ENCODE peak calls at places on chromosome 18, in eight cellular contexts. One of them, this sample, is unnamed.

GRCh38 chr18:8406486-8407250 is 202.6 kb upstream of the RAB12 start:
- DNase-seq in fibroblast of mammary gland: peak; percentile 14
- DNase-seq in left ventricle myocardium inferior: no peak
- DNase-seq in natural killer cell: no peak
- DNase-seq in B cell: no peak
- DNase-seq in fibroblast of pulmonary artery: peak; percentile 59
- DNase-seq in adrenal gland: no peak
- DNase-seq in neural progenitor cell: no peak
- DNase-seq in this sample: no peak

GRCh38 chr18:2050016-2050415 is 521.3 kb downstream of the METTL4 start:
- DNase-seq in natural killer cell: no peak
- DNase-seq in fibroblast of pulmonary artery: peak; percentile 11
- DNase-seq in B cell: no peak
- DNase-seq in adrenal gland: no peak
- DNase-seq in fibroblast of mammary gland: no peak
- DNase-seq in neural progenitor cell: no peak
- DNase-seq in left ventricle myocardium inferior: no peak
- DNase-seq in this sample: no peak

GRCh38 chr18:76167440-76167839 is 327.6 kb downstream of the ZNF516 start:
- DNase-seq in neural progenitor cell: no peak
- DNase-seq in fibroblast of mammary gland: no peak
- DNase-seq in B cell: no peak
- DNase-seq in left ventricle myocardium inferior: no peak
- DNase-seq in natural killer cell: no peak
- DNase-seq in fibroblast of pulmonary artery: no peak
- DNase-seq in adrenal gland: no peak
- DNase-seq in this sample: no peak

GRCh38 chr18:60232541-60232940 is 140.0 kb downstream of the MC4R start:
- DNase-seq in B cell: no peak
- DNase-seq in natural killer cell: no peak
- DNase-seq in adrenal gland: no peak
- DNase-seq in fibroblast of mammary gland: peak; percentile 3
- DNase-seq in fibroblast of pulmonary artery: peak; percentile 50
- DNase-seq in left ventricle myocardium inferior: no peak
- DNase-seq in neural progenitor cell: no peak
- DNase-seq in this sample: no peak

GRCh38 chr18:28834889-28835288 is 658.0 kb upstream of the CDH2 start:
- DNase-seq in fibroblast of pulmonary artery: peak; percentile 68
- DNase-seq in B cell: no peak
- DNase-seq in adrenal gland: no peak
- DNase-seq in neural progenitor cell: no peak
- DNase-seq in natural killer cell: no peak
- DNase-seq in left ventricle myocardium inferior: no peak
- DNase-seq in fibroblast of mammary gland: peak; percentile 84
- DNase-seq in this sample: no peak

GRCh38 chr18:63140038-63140450 is 179.5 kb downstream of the BCL2 start:
- DNase-seq in fibroblast of mammary gland: no peak
- DNase-seq in natural killer cell: no peak
- DNase-seq in fibroblast of pulmonary artery: no peak
- DNase-seq in adrenal gland: no peak
- DNase-seq in B cell: no peak
- DNase-seq in left ventricle myocardium inferior: no peak
- DNase-seq in neural progenitor cell: no peak
- DNase-seq in this sample: no peak

GRCh38 chr18:13452851-13453524 is 234.4 kb downstream of the LDLRAD4 start:
- DNase-seq in adrenal gland: no peak
- DNase-seq in left ventricle myocardium inferior: no peak
- DNase-seq in fibroblast of mammary gland: no peak
- DNase-seq in natural killer cell: no peak
- DNase-seq in fibroblast of pulmonary artery: no peak
- DNase-seq in neural progenitor cell: no peak
- DNase-seq in B cell: no peak
- DNase-seq in this sample: no peak

GRCh38 chr18:30457156-30457555 is 585.4 kb downstream of the DSC3 start:
- DNase-seq in fibroblast of pulmonary artery: no peak
- DNase-seq in fibroblast of mammary gland: no peak
- DNase-seq in adrenal gland: no peak
- DNase-seq in natural killer cell: no peak
- DNase-seq in neural progenitor cell: no peak
- DNase-seq in left ventricle myocardium inferior: no peak
- DNase-seq in B cell: no peak
- DNase-seq in this sample: no peak

GRCh38 chr18:13267517-13267916 is 49.0 kb downstream of the LDLRAD4 start:
- DNase-seq in B cell: no peak
- DNase-seq in left ventricle myocardium inferior: no peak
- DNase-seq in fibroblast of mammary gland: no peak
- DNase-seq in fibroblast of pulmonary artery: no peak
- DNase-seq in natural killer cell: no peak
- DNase-seq in adrenal gland: peak; percentile 70
- DNase-seq in neural progenitor cell: no peak
- DNase-seq in this sample: peak; percentile 44

GRCh38 chr18:79964330-79965118 is at the start of gene HSBP1L1:
- DNase-seq in fibroblast of pulmonary artery: peak; percentile 51
- DNase-seq in left ventricle myocardium inferior: peak; percentile 70
- DNase-seq in B cell: peak; percentile 61
- DNase-seq in adrenal gland: peak; percentile 79
- DNase-seq in natural killer cell: peak; percentile 48
- DNase-seq in fibroblast of mammary gland: peak; percentile 28
- DNase-seq in neural progenitor cell: peak; percentile 94
- DNase-seq in this sample: no peak
- TF ChIP-seq CTCF in fibroblast of pulmonary artery: no peak
- TF ChIP-seq CTCF in left ventricle myocardium inferior: peak; percentile 64
- TF ChIP-seq CTCF in B cell: peak; percentile 23
- TF ChIP-seq CTCF in adrenal gland: peak; percentile 55
- TF ChIP-seq CTCF in natural killer cell: no peak
- TF ChIP-seq CTCF in fibroblast of mammary gland: no peak
- TF ChIP-seq CTCF in neural progenitor cell: peak; percentile 47
- TF ChIP-seq CTCF in this sample: peak; percentile 57

GRCh38 chr18:67705748-67706147 is 189.2 kb upstream of the DSEL start:
- DNase-seq in left ventricle myocardium inferior: no peak
- DNase-seq in B cell: no peak
- DNase-seq in fibroblast of pulmonary artery: peak; percentile 13
- DNase-seq in neural progenitor cell: peak; percentile 49
- DNase-seq in natural killer cell: no peak
- DNase-seq in adrenal gland: no peak
- DNase-seq in fibroblast of mammary gland: peak; percentile 13
- DNase-seq in this sample: no peak

GRCh38 chr18:67715567-67715966 is 199.0 kb upstream of the DSEL start:
- DNase-seq in B cell: no peak
- DNase-seq in fibroblast of pulmonary artery: no peak
- DNase-seq in neural progenitor cell: no peak
- DNase-seq in adrenal gland: no peak
- DNase-seq in fibroblast of mammary gland: no peak
- DNase-seq in left ventricle myocardium inferior: no peak
- DNase-seq in natural killer cell: no peak
- DNase-seq in this sample: no peak

DNA sequence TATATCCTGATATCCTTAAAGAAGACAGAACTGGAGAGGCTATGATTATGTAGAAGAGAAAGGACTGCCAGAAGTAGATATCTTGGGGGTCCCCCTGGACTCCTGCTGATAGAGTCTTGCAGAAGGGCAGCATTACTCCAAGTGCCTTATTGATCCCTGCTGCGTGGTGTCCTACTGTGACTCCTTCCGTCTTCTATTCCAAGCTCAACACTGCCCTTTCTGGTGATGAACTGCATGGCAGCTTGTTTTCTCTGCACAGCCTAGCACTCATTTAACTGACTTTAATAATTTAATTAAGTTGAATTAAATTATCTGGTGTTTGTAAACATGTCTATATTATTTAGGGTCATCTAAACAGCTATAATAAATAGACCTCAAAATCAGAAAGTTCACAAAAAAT is 194.1 kb upstream of the DSEL start:
- DNase-seq in fibroblast of pulmonary artery: no peak
- DNase-seq in left ventricle myocardium inferior: no peak
- DNase-seq in natural killer cell: no peak
- DNase-seq in B cell: no peak
- DNase-seq in neural progenitor cell: peak; percentile 14
- DNase-seq in adrenal gland: no peak
- DNase-seq in fibroblast of mammary gland: peak; percentile 12
- DNase-seq in this sample: no peak
- TF ChIP-seq CTCF in fibroblast of pulmonary artery: no peak
- TF ChIP-seq CTCF in left ventricle myocardium inferior: no peak
- TF ChIP-seq CTCF in natural killer cell: no peak
- TF ChIP-seq CTCF in B cell: no peak
- TF ChIP-seq CTCF in neural progenitor cell: peak; percentile 40
- TF ChIP-seq CTCF in adrenal gland: no peak
- TF ChIP-seq CTCF in fibroblast of mammary gland: peak; percentile 26
- TF ChIP-seq CTCF in this sample: peak; percentile 48

GRCh38 chr18:49178736-49179135 is 228.0 kb upstream of the SMAD7 start:
- DNase-seq in adrenal gland: no peak
- DNase-seq in left ventricle myocardium inferior: no peak
- DNase-seq in neural progenitor cell: peak; percentile 28
- DNase-seq in fibroblast of pulmonary artery: peak; percentile 52
- DNase-seq in fibroblast of mammary gland: peak; percentile 36
- DNase-seq in natural killer cell: no peak
- DNase-seq in B cell: no peak
- DNase-seq in this sample: no peak
- TF ChIP-seq CTCF in adrenal gland: no peak
- TF ChIP-seq CTCF in left ventricle myocardium inferior: peak; percentile 62
- TF ChIP-seq CTCF in neural progenitor cell: peak; percentile 70
- TF ChIP-seq CTCF in fibroblast of pulmonary artery: peak; percentile 68
- TF ChIP-seq CTCF in fibroblast of mammary gland: peak; percentile 60
- TF ChIP-seq CTCF in natural killer cell: peak; percentile 31
- TF ChIP-seq CTCF in B cell: peak; percentile 47
- TF ChIP-seq CTCF in this sample: peak; percentile 76

GRCh38 chr18:61838521-61838920 is 54.3 kb downstream of the RNF152 start:
- DNase-seq in fibroblast of mammary gland: no peak
- DNase-seq in neural progenitor cell: no peak
- DNase-seq in B cell: no peak
- DNase-seq in natural killer cell: no peak
- DNase-seq in fibroblast of pulmonary artery: no peak
- DNase-seq in adrenal gland: no peak
- DNase-seq in left ventricle myocardium inferior: no peak
- DNase-seq in this sample: no peak
- TF ChIP-seq CTCF in fibroblast of mammary gland: no peak
- TF ChIP-seq CTCF in neural progenitor cell: no peak
- TF ChIP-seq CTCF in B cell: no peak
- TF ChIP-seq CTCF in natural killer cell: no peak
- TF ChIP-seq CTCF in fibroblast of pulmonary artery: no peak
- TF ChIP-seq CTCF in adrenal gland: no peak
- TF ChIP-seq CTCF in left ventricle myocardium inferior: no peak
- TF ChIP-seq CTCF in this sample: no peak

GRCh38 chr18:44098551-44099098 is 582.1 kb upstream of the SETBP1 start:
- DNase-seq in natural killer cell: no peak
- DNase-seq in B cell: no peak
- DNase-seq in fibroblast of pulmonary artery: peak; percentile 56
- DNase-seq in adrenal gland: no peak
- DNase-seq in fibroblast of mammary gland: peak; percentile 45
- DNase-seq in neural progenitor cell: peak; percentile 39
- DNase-seq in left ventricle myocardium inferior: no peak
- DNase-seq in this sample: no peak
- TF ChIP-seq CTCF in natural killer cell: no peak
- TF ChIP-seq CTCF in B cell: no peak
- TF ChIP-seq CTCF in fibroblast of pulmonary artery: peak; percentile 39
- TF ChIP-seq CTCF in adrenal gland: no peak
- TF ChIP-seq CTCF in fibroblast of mammary gland: peak; percentile 41
- TF ChIP-seq CTCF in neural progenitor cell: peak; percentile 42
- TF ChIP-seq CTCF in left ventricle myocardium inferior: peak; percentile 14
- TF ChIP-seq CTCF in this sample: peak; percentile 44

DNA sequence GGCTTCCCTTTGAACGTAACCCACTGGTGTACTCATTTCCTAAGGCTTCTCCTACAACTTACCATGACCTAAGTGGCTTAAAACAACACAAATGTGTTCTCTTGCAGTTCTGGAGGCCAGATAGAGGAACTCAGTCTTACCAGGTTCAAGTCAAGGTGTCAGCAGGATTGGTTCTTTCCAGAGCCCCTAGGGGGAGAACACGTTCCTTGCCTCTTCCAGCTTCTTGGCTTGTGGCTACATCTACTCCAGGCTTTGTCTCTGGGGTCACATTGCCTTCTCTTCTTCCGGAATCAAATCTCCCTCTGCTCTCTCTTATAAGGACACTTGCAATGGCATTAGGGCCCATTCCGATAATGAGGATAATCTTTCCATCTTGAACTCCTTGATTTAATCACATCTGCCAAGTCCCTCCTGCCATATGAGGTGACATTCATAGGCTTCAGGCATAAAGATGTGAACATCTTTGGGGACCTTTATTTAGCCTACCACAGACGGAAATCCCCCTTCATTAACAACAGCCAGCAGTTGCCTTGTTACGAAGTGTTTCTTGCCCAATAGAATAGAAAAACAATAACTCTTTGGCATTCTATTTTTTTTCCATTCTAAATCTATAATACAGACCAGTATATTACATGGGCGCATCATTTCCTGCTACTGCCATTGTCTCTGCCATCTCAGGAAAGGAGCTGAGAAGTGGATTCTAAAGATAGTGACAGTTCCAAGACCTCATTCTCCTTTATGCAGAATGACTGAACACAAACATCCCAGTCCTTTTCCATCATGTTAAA is 362.0 kb downstream of the ZNF521 start:
- DNase-seq in fibroblast of mammary gland: no peak
- DNase-seq in adrenal gland: no peak
- DNase-seq in left ventricle myocardium inferior: no peak
- DNase-seq in neural progenitor cell: no peak
- DNase-seq in B cell: no peak
- DNase-seq in natural killer cell: no peak
- DNase-seq in fibroblast of pulmonary artery: no peak
- DNase-seq in this sample: no peak
- TF ChIP-seq CTCF in fibroblast of mammary gland: no peak
- TF ChIP-seq CTCF in adrenal gland: no peak
- TF ChIP-seq CTCF in left ventricle myocardium inferior: no peak
- TF ChIP-seq CTCF in neural progenitor cell: peak; percentile 13
- TF ChIP-seq CTCF in B cell: no peak
- TF ChIP-seq CTCF in natural killer cell: no peak
- TF ChIP-seq CTCF in fibroblast of pulmonary artery: no peak
- TF ChIP-seq CTCF in this sample: no peak